ENCODE peak calls at places on chromosome 13, in seven cellular contexts. T is testis, V is uterus, G is IMR-90, L is gastrocnemius medialis, C is K562, I is transverse colon. X is an unnamed sample.
A peak's percentile ranks its signal among the peaks of the same experiment; 100 is the strongest.

GRCh38 chr13:98889419-98890079 is 88.3 kb downstream of the DOCK9 start:
- DNase-seq in I (no peak), T (no peak), L (no peak), C (no peak), V (no peak), G (no peak), X (no peak)

GRCh38 chr13:108486096-108486495 is 143.3 kb upstream of the MYO16 start:
- DNase-seq in T (no peak), C (no peak), G (no peak), L (no peak), I (no peak), V (no peak), X (no peak)

GRCh38 chr13:59360108-59360507 is 803.6 kb downstream of the DIAPH3 start:
- DNase-seq in V (no peak), C (no peak), L (no peak), G (no peak), I (no peak), T (no peak), X (no peak)

GRCh38 chr13:26589754-26590153 is 32.3 kb downstream of the WASF3 start:
- DNase-seq in L (no peak), G (peak; percentile 56), I (no peak), V (peak; percentile 26), T (no peak), C (no peak), X (peak; percentile 25)

GRCh38 chr13:88979465-88980180 is 1308.5 kb downstream of the SLITRK5 start:
- DNase-seq in I (no peak), G (no peak), V (no peak), C (no peak), L (no peak), T (no peak), X (no peak)

GRCh38 chr13:43154083-43154739 is 130.8 kb downstream of the DNAJC15 start:
- DNase-seq in T (no peak), C (no peak), G (no peak), L (no peak), V (no peak), I (no peak), X (no peak)

GRCh38 chr13:43994999-43995859 is 115.5 kb downstream of the LACC1 start:
- DNase-seq in C (no peak), I (no peak), G (no peak), T (no peak), V (no peak), L (no peak), X (no peak)

GRCh38 chr13:44271031-44271433 is 102.6 kb upstream of the SERP2 start:
- DNase-seq in C (no peak), V (peak; percentile 51), I (no peak), L (peak; percentile 68), G (peak; percentile 85), T (no peak), X (no peak)

GRCh38 chr13:65789815-65790214 is 1440.3 kb downstream of the PCDH9 start:
- DNase-seq in G (peak; percentile 59), C (no peak), V (no peak), T (no peak), I (no peak), L (no peak), X (no peak)

GRCh38 chr13:36251528-36251927 is 37.2 kb upstream of the SOHLH2 start:
- DNase-seq in T (no peak), I (no peak), C (no peak), V (no peak), G (no peak), L (no peak), X (no peak)

GRCh38 chr13:21413013-21413412 is 46.1 kb downstream of the ZDHHC20 start:
- DNase-seq in I (no peak), G (peak; percentile 17), V (no peak), C (no peak), T (no peak), L (no peak), X (no peak)

GRCh38 chr13:76759877-76760276 is 126.3 kb downstream of the KCTD12 start:
- DNase-seq in I (no peak), G (peak; percentile 18), L (no peak), C (no peak), V (no peak), T (peak; percentile 19), X (no peak)

GRCh38 chr13:79197933-79198332 is 208.1 kb downstream of the RBM26 start:
- DNase-seq in T (no peak), I (no peak), L (no peak), C (no peak), G (no peak), V (no peak), X (no peak)

GRCh38 chr13:95620498-95621140 is 23.9 kb downstream of the DZIP1 start:
- DNase-seq in L (no peak), T (no peak), C (no peak), G (no peak), V (no peak), I (no peak), X (no peak)

GRCh38 chr13:29621401-29621800 is 25.9 kb upstream of the SLC7A1 start:
- DNase-seq in C (no peak), L (no peak), V (no peak), G (peak; percentile 68), T (no peak), I (no peak), X (no peak)

GRCh38 chr13:30398601-30399072 is 23.7 kb upstream of the UBE2L5 start:
- DNase-seq in T (no peak), L (no peak), I (peak; percentile 25), C (no peak), V (no peak), G (peak; percentile 21), X (peak; percentile 71)

GRCh38 chr13:53198017-53198416 is 169.4 kb downstream of the OLFM4 start:
- DNase-seq in T (no peak), L (no peak), I (no peak), C (no peak), G (no peak), V (no peak), X (no peak)

GRCh38 chr13:40660692-40661091 is 5.7 kb downstream of the FOXO1 start:
- DNase-seq in V (no peak), L (no peak), I (no peak), G (no peak), T (no peak), C (no peak), X (no peak)

GRCh38 chr13:40662866-40663265 is 3.6 kb downstream of the FOXO1 start:
- DNase-seq in T (no peak), L (no peak), G (no peak), C (no peak), V (no peak), I (no peak), X (no peak)

GRCh38 chr13:40657307-40657706 is 9.1 kb downstream of the FOXO1 start:
- DNase-seq in G (no peak), I (no peak), L (peak; percentile 28), T (no peak), V (no peak), C (no peak), X (no peak)

GRCh38 chr13:40657961-40658360 is 8.5 kb downstream of the FOXO1 start:
- DNase-seq in T (no peak), V (no peak), I (no peak), C (no peak), G (no peak), L (no peak), X (no peak)

DNA sequence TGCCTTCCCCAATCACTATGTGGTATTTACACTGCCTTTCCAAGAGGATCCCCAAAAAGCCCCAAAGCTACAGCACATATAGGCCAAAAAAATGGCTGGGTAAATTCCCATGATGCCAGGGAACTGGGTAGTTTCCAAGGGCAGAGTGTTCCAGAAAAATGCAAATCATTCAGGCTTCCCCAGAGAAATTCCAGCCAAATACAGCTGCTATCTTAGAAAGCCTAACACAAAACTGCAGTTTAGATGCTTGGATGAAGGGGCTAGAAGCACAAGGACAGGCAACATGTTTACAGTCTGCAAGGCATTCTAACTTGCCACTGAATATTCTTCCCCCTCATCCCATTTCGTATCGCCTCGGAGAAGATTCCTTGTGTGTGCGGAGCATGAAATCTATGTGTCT is 6.2 kb downstream of the FOXO1 start:
- DNase-seq in T (no peak), C (no peak), I (no peak), V (no peak), L (no peak), G (no peak), X (no peak)
- H3K4me1 ChIP-seq in T (peaks cover 41% of the 10 kb centered on the region), C (peaks cover 14% of the 10 kb centered on the region), I (peaks cover 55% of the 10 kb centered on the region), V (no peaks in the 10 kb centered on the region), L (peaks cover 71% of the 10 kb centered on the region), G (no peaks in the 10 kb centered on the region), X (no peaks in the 10 kb centered on the region)

DNA sequence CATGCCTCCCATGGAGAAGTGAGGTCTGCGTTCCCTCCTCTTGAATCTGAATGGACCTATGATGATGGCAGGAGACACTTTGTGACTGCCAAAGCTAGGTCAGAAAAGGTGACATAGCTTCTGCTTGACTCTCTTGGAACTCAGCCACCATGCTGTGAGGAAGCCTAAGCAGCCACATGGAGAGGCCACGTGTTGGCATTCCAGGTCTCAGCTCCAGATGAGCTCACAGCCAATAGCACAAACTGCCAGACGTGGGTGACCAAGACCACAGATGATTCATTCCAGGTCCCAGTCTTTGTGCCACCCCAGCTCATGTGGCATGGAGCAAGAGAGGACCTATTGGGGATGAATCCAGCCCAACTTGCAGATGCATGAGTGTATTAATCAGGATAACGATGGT is 8.7 kb upstream of the GGACT start:
- DNase-seq in C (no peak), V (no peak), L (no peak), I (no peak), T (no peak), G (peak; percentile 17), X (no peak)
- TF ChIP-seq POLR2A in C (no peak), V (no peak), L (no peak), I (no peak), T (no peak), G (no peak), X (no peak)

GRCh38 chr13:109783447-109783814 is 3.0 kb downstream of the IRS2 start:
- DNase-seq in C (no peak), I (no peak), L (no peak), T (no peak), V (no peak), G (no peak), X (no peak)

GRCh38 chr13:109785141-109785891 is 1.1 kb downstream of the IRS2 start:
- DNase-seq in C (no peak), G (peak; percentile 57), L (peak; percentile 40), I (peak; percentile 44), T (peak; percentile 55), V (peak; percentile 43), X (peak; percentile 66)

GRCh38 chr13:109784590-109785140 is 1.7 kb downstream of the IRS2 start:
- DNase-seq in T (peak; percentile 84), I (peak; percentile 80), V (peak; percentile 62), G (peak; percentile 62), L (peak; percentile 47), C (no peak), X (peak; percentile 88)

GRCh38 chr13:109782823-109783411 is 3.5 kb downstream of the IRS2 start:
- DNase-seq in G (no peak), T (no peak), V (no peak), C (no peak), L (no peak), I (no peak), X (no peak)

GRCh38 chr13:109783815-109784589 is 2.4 kb downstream of the IRS2 start:
- DNase-seq in G (no peak), V (no peak), L (no peak), T (no peak), I (no peak), C (no peak), X (peak; percentile 57)
- H3K4me1 ChIP-seq in G (peaks cover 15% of the 10 kb centered on the region), V (peaks cover 16% of the 10 kb centered on the region), L (peaks cover 20% of the 10 kb centered on the region), T (peaks cover 23% of the 10 kb centered on the region), I (peaks cover 58% of the 10 kb centered on the region), C (peaks cover 37% of the 10 kb centered on the region), X (no peaks in the 10 kb centered on the region)

GRCh38 chr13:72023895-72024294 is 156.9 kb upstream of the DACH1 start:
- DNase-seq in L (no peak), I (no peak), C (no peak), V (no peak), G (no peak), T (no peak), X (no peak)
- TF ChIP-seq POLR2A in L (no peak), I (no peak), C (no peak), V (no peak), G (no peak), T (no peak), X (no peak)

GRCh38 chr13:51614350-51614786 is 30.1 kb downstream of the WDFY2 start:
- DNase-seq in V (peak; percentile 28), L (no peak), G (no peak), T (no peak), C (no peak), I (peak; percentile 12), X (no peak)
- H3K4me1 ChIP-seq in V (no peaks in the 10 kb centered on the region), L (peaks cover 8% of the 10 kb centered on the region), G (peaks cover 14% of the 10 kb centered on the region), T (peaks cover 35% of the 10 kb centered on the region), C (no peaks in the 10 kb centered on the region), I (peaks cover 2% of the 10 kb centered on the region), X (no peaks in the 10 kb centered on the region)